ENCODE peak calls at places on chromosomes 2 and 18, in seven cellular contexts. L, N, O, E, V, P and Q are unnamed samples.

GRCh38 chr2:132692816-132693215 is 22.8 kb upstream of the LYPD1 start:
- DNase-seq in L (no peak), N (no peak), O (no peak), E (peak; percentile 71), V (no peak), P (no peak), Q (no peak)

GRCh38 chr18:24860978-24861680 is 400.7 kb downstream of the HRH4 start:
- DNase-seq in L (no peak), N (no peak), O (no peak), E (no peak), V (no peak), P (no peak), Q (no peak)

GRCh38 chr18:25053484-25053883 is 298.5 kb downstream of the ZNF521 start:
- DNase-seq in L (no peak), N (no peak), O (no peak), E (no peak), V (no peak), P (no peak), Q (no peak)

GRCh38 chr18:59303656-59304055 is 14.8 kb downstream of the CPLX4 start:
- DNase-seq in L (no peak), N (no peak), O (no peak), E (no peak), V (no peak), P (no peak), Q (no peak)

GRCh38 chr2:642431-642815 is 34.8 kb downstream of the TMEM18 start:
- DNase-seq in L (no peak), N (no peak), O (no peak), E (no peak), V (no peak), P (no peak), Q (no peak)

GRCh38 chr2:99858951-99859596 is 283.3 kb downstream of the AFF3 start:
- DNase-seq in L (no peak), N (no peak), O (no peak), E (peak; percentile 84), V (no peak), P (no peak), Q (no peak)

GRCh38 chr2:67898605-67899004 is 164.2 kb downstream of the C1D start:
- DNase-seq in L (no peak), N (no peak), O (no peak), E (no peak), V (no peak), P (no peak), Q (no peak)

GRCh38 chr2:240962371-240963064 is 35.9 kb upstream of the SNED1 start:
- DNase-seq in L (peak; percentile 67), N (peak; percentile 9), O (no peak), E (peak; percentile 95), V (no peak), P (peak; percentile 59), Q (peak; percentile 80)

GRCh38 chr2:3913252-3913651 is 209.9 kb downstream of the DCDC2C start:
- DNase-seq in L (no peak), N (no peak), O (no peak), E (no peak), V (no peak), P (no peak), Q (no peak)

GRCh38 chr18:8982416-8983183 is 119.9 kb upstream of the NDUFV2 start:
- DNase-seq in L (peak; percentile 69), N (no peak), O (no peak), E (peak; percentile 73), V (peak; percentile 61), P (no peak), Q (no peak)

GRCh38 chr2:230643576-230644291 is 68.9 kb upstream of the CAB39 start:
- DNase-seq in L (no peak), N (peak; percentile 26), O (peak; percentile 20), E (no peak), V (no peak), P (peak; percentile 74), Q (no peak)

GRCh38 chr2:8103085-8103708 is 578.7 kb upstream of the ID2 start:
- DNase-seq in L (no peak), N (no peak), O (no peak), E (peak; percentile 82), V (no peak), P (no peak), Q (no peak)

GRCh38 chr2:162086904-162087303 is 12.9 kb upstream of the DPP4 start:
- DNase-seq in L (no peak), N (no peak), O (no peak), E (no peak), V (no peak), P (no peak), Q (no peak)

GRCh38 chr2:46229134-46230063 is 67.8 kb upstream of the EPAS1 start:
- DNase-seq in L (peak; percentile 41), N (no peak), O (no peak), E (no peak), V (no peak), P (no peak), Q (no peak)

GRCh38 chr2:121155502-121156056 is 129.4 kb downstream of the TFCP2L1 start:
- DNase-seq in L (no peak), N (no peak), O (no peak), E (no peak), V (no peak), P (no peak), Q (peak; percentile 86)

GRCh38 chr2:158394453-158394852 is 62.1 kb downstream of the CCDC148 start:
- DNase-seq in L (peak; percentile 10), N (no peak), O (no peak), E (no peak), V (peak; percentile 39), P (no peak), Q (no peak)

GRCh38 chr2:46179037-46179621 is 118.1 kb upstream of the EPAS1 start:
- DNase-seq in L (no peak), N (peak; percentile 70), O (peak; percentile 59), E (peak; percentile 97), V (peak; percentile 61), P (peak; percentile 81), Q (no peak)

GRCh38 chr2:111946294-111947114 is 48.1 kb downstream of the MERTK start:
- DNase-seq in L (no peak), N (no peak), O (no peak), E (peak; percentile 98), V (no peak), P (peak; percentile 75), Q (peak; percentile 70)

GRCh38 chr18:32975166-32975441 is 202.3 kb upstream of the KLHL14 start:
- DNase-seq in L (no peak), N (no peak), O (no peak), E (no peak), V (no peak), P (no peak), Q (no peak)

GRCh38 chr2:157785866-157786662 is 90.1 kb downstream of the ACVR1 start:
- DNase-seq in L (no peak), N (no peak), O (no peak), E (no peak), V (peak; percentile 54), P (no peak), Q (no peak)

GRCh38 chr2:201441409-201441808 is 9.8 kb downstream of the TRAK2 start:
- DNase-seq in L (no peak), N (no peak), O (no peak), E (no peak), V (no peak), P (no peak), Q (no peak)
- H3K4me3 ChIP-seq in L (no peak overlapping the region), N (no peak overlapping the region), O (no peak overlapping the region), E (no peak overlapping the region), V (no peak overlapping the region), P (no peak overlapping the region), Q (no peak overlapping the region)

GRCh38 chr2:119425119-119425405 is 6.6 kb upstream of the TMEM37 start:
- DNase-seq in L (no peak), N (no peak), O (no peak), E (no peak), V (no peak), P (no peak), Q (no peak)

GRCh38 chr2:119423041-119423440 is 8.6 kb upstream of the TMEM37 start:
- DNase-seq in L (no peak), N (no peak), O (no peak), E (no peak), V (no peak), P (peak; percentile 40), Q (no peak)

GRCh38 chr2:119422521-119422920 is 9.1 kb upstream of the TMEM37 start:
- DNase-seq in L (no peak), N (no peak), O (no peak), E (no peak), V (no peak), P (no peak), Q (no peak)

GRCh38 chr2:119424284-119425118 is 7.2 kb upstream of the TMEM37 start:
- DNase-seq in L (no peak), N (no peak), O (no peak), E (no peak), V (no peak), P (peak; percentile 32), Q (no peak)

GRCh38 chr2:119423811-119424210 is 7.8 kb upstream of the TMEM37 start:
- DNase-seq in L (no peak), N (no peak), O (no peak), E (no peak), V (no peak), P (no peak), Q (no peak)
- H3K4me1 ChIP-seq in L (no peaks in the 10 kb centered on the region), N (peaks cover 10% of the 10 kb centered on the region), O (no peaks in the 10 kb centered on the region), E (no peaks in the 10 kb centered on the region), V (no peaks in the 10 kb centered on the region), P (no peaks in the 10 kb centered on the region), Q (peaks cover 18% of the 10 kb centered on the region)

GRCh38 chr2:187553908-187554703 is at the start of gene TFPI:
- DNase-seq in L (peak; percentile 53), N (no peak), O (no peak), E (peak; percentile 84), V (peak; percentile 80), P (no peak), Q (no peak)
- H3K27ac ChIP-seq in L (peak within 1 kb of the TSS; percentile 39), N (peak within 1 kb of the TSS; percentile 80), O (peak within 1 kb of the TSS; percentile 80), E (peak within 1 kb of the TSS; percentile 86), V (peak within 1 kb of the TSS; percentile 98), P (peak within 1 kb of the TSS; percentile 80), Q (peak within 1 kb of the TSS; percentile 86)

GRCh38 chr2:72115361-72116080 is 32.1 kb downstream of the CYP26B1 start:
- DNase-seq in L (no peak), N (no peak), O (peak; percentile 70), E (peak; percentile 82), V (peak; percentile 96), P (peak; percentile 60), Q (no peak)

GRCh38 chr2:72117029-72117428 is 30.6 kb downstream of the CYP26B1 start:
- DNase-seq in L (no peak), N (no peak), O (no peak), E (no peak), V (no peak), P (no peak), Q (no peak)

GRCh38 chr2:72117718-72118117 is 29.9 kb downstream of the CYP26B1 start:
- DNase-seq in L (no peak), N (no peak), O (no peak), E (no peak), V (no peak), P (no peak), Q (no peak)

GRCh38 chr2:72114693-72115051 is 33.0 kb downstream of the CYP26B1 start:
- DNase-seq in L (no peak), N (no peak), O (no peak), E (no peak), V (no peak), P (peak; percentile 54), Q (no peak)

DNA sequence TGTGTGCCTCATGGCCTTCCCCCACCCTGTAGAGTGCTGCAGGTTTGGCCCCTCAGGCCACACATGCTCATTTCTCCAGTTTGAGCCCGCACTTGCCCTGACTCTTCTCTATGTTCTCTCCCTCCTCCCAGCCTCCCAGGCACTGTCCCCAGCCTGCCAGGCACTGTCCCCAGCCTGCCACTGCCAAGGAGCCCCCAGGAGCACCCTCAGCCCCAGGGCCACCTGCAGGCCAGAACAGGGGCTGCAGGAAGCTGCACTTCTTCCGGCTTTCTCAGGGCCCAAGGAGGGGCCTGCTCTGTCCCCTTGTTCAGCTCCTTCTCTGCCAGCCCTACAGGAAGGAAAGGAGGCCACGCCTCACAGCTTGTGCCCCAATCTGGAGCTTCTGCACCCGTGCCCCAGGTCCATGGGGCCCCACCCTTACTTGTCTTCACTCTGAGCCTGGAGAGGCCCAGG is 31.6 kb downstream of the CYP26B1 start:
- DNase-seq in L (no peak), N (no peak), O (no peak), E (no peak), V (no peak), P (no peak), Q (no peak)
- H3K4me3 ChIP-seq in L (no peak overlapping the region), N (no peak overlapping the region), O (no peak overlapping the region), E (no peak overlapping the region), V (no peak overlapping the region), P (no peak overlapping the region), Q (no peak overlapping the region)